ENCODE peak calls at places on chromosomes 11 and 22, in six cellular contexts. X, G, T, Y, R and I are unnamed samples.

GRCh38 chr11:19577391-19577831 is 135.2 kb upstream of the NAV2 start:
- DNase-seq in X (no peak), G (no peak), T (no peak), Y (no peak), R (peak), I (no peak)

GRCh38 chr11:12430912-12431311 is 53.5 kb downstream of the PARVA start:
- DNase-seq in X (no peak), G (no peak), T (no peak), Y (peak), R (peak), I (no peak)

GRCh38 chr22:25712661-25713400 is 29.2 kb upstream of the MYO18B start:
- DNase-seq in X (no peak), G (no peak), T (no peak), Y (no peak), R (no peak), I (no peak)

GRCh38 chr22:19419464-19420178 is 11.9 kb downstream of the HIRA start:
- DNase-seq in X (peak), G (no peak), T (no peak), Y (no peak), R (peak), I (peak)

GRCh38 chr22:27420817-27421361 is 380.7 kb downstream of the MN1 start:
- DNase-seq in X (no peak), G (no peak), T (no peak), Y (peak), R (peak), I (no peak)

GRCh38 chr22:39647836-39648500 is 77.4 kb downstream of the CACNA1I start:
- DNase-seq in X (no peak), G (no peak), T (no peak), Y (no peak), R (no peak), I (no peak)

GRCh38 chr11:87743002-87743401 is 432.2 kb downstream of the RAB38 start:
- DNase-seq in X (no peak), G (peak), T (no peak), Y (no peak), R (no peak), I (no peak)

GRCh38 chr11:107408762-107409200 is 48.8 kb downstream of the CWF19L2 start:
- DNase-seq in X (no peak), G (no peak), T (no peak), Y (no peak), R (no peak), I (no peak)

GRCh38 chr11:45150943-45151342 is 4.5 kb downstream of the PRDM11 start:
- DNase-seq in X (no peak), G (no peak), T (no peak), Y (no peak), R (no peak), I (no peak)

GRCh38 chr22:49233507-49234100 is 594.1 kb downstream of the BRD1 start:
- DNase-seq in X (no peak), G (no peak), T (no peak), Y (no peak), R (no peak), I (no peak)

GRCh38 chr11:3905080-3905953 is 49.9 kb downstream of the STIM1 start:
- DNase-seq in X (no peak), G (peak), T (peak), Y (no peak), R (peak), I (no peak)

GRCh38 chr11:47394322-47395224 is 13.8 kb upstream of the SLC39A13 start:
- DNase-seq in X (peak), G (peak), T (no peak), Y (peak), R (peak), I (peak)

GRCh38 chr11:61742391-61742790 is 10.0 kb upstream of the MYRF start:
- DNase-seq in X (no peak), G (no peak), T (no peak), Y (no peak), R (no peak), I (no peak)

GRCh38 chr11:111183706-111184105 is 61.8 kb upstream of the POU2AF2 start:
- DNase-seq in X (no peak), G (no peak), T (no peak), Y (no peak), R (no peak), I (no peak)

GRCh38 chr11:70301191-70301590 is 30.7 kb downstream of the PPFIA1 start:
- DNase-seq in X (no peak), G (no peak), T (no peak), Y (no peak), R (no peak), I (no peak)

GRCh38 chr11:16986434-16987204 is 27.6 kb downstream of the PLEKHA7 start:
- DNase-seq in X (peak), G (no peak), T (peak), Y (peak), R (peak), I (peak)

GRCh38 chr11:19853901-19854300 is 141.3 kb downstream of the NAV2 start:
- DNase-seq in X (no peak), G (no peak), T (no peak), Y (no peak), R (no peak), I (no peak)

GRCh38 chr11:128400382-128401203 is 186.8 kb downstream of the ETS1 start:
- DNase-seq in X (no peak), G (no peak), T (no peak), Y (no peak), R (peak), I (no peak)

GRCh38 chr22:39967996-39968968 is 8.1 kb downstream of the TMA7B start:
- DNase-seq in X (no peak), G (peak), T (no peak), Y (no peak), R (peak), I (no peak)

GRCh38 chr22:22169923-22170322 is 74.7 kb upstream of the VPREB1 start:
- DNase-seq in X (no peak), G (no peak), T (no peak), Y (no peak), R (no peak), I (no peak)

GRCh38 chr22:22167791-22168189 is 76.8 kb upstream of the VPREB1 start:
- DNase-seq in X (peak), G (no peak), T (no peak), Y (no peak), R (no peak), I (peak)

GRCh38 chr22:22166941-22167713 is 77.5 kb upstream of the VPREB1 start:
- DNase-seq in X (peak), G (no peak), T (no peak), Y (no peak), R (no peak), I (peak)

GRCh38 chr22:22168190-22168940 is 76.2 kb upstream of the VPREB1 start:
- DNase-seq in X (peak), G (peak), T (no peak), Y (no peak), R (peak), I (peak)

DNA sequence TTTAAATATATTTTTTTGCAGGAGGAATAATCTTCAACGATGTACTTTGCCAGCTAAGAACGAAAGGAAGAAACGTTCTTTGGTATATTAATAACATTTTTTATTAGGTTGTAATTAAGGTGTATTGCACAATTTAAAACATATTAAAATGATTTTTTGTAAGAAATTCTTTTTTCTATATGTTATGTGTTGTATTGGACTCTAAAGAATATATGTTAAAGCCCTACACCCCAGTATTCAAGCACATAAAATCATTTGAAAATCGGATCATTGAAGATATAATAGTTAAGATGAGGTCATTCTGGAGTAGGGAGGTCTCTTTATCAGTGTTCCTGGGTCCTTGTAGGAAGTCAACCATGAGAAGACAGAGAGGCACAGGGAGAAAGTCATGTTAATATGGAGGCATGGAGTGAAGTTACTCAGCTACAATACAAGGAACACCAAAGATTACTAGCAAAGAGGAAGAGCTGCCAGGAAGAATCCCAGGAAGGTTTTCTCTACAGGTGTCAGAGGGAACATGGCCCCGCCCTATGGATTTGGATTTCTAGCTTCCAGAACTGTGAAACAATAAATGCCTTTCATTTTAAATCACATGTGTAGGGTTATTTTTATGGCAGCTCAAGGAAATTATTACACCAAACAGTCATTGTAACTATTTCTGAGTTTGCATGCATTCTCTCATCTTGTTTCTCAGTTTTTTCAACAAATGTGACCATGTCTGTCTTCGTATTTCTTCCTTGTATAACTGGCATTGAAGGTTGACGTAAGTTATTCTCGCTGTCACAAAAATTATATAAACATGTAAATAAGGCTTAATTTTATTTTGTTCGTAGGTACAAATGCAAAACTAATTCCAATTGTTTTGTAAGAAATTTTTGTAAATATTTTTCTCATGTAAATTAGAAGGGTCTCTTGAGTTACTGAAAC is 75.4 kb upstream of the VPREB1 start:
- DNase-seq in X (no peak), G (no peak), T (no peak), Y (no peak), R (no peak), I (no peak)
- H3K4me3 ChIP-seq in X (peak), G (no peak), T (no peak), Y (no peak), R (no peak), I (no peak)

GRCh38 chr11:8640305-8640932 is 42.0 kb downstream of the TRIM66 start:
- DNase-seq in X (no peak), G (peak), T (no peak), Y (no peak), R (no peak), I (no peak)
- H3K4me3 ChIP-seq in X (no peak), G (no peak), T (no peak), Y (no peak), R (no peak), I (no peak)

GRCh38 chr11:2862950-2863618 is 22.5 kb downstream of the CDKN1C start:
- DNase-seq in X (no peak), G (peak), T (no peak), Y (no peak), R (no peak), I (no peak)
- H3K4me3 ChIP-seq in X (no peak), G (peak), T (no peak), Y (no peak), R (peak), I (no peak)

GRCh38 chr11:84722583-84723108 is 904.5 kb downstream of the DLG2 start:
- DNase-seq in X (peak), G (peak), T (no peak), Y (no peak), R (no peak), I (no peak)

GRCh38 chr11:84719935-84720577 is 907.1 kb downstream of the DLG2 start:
- DNase-seq in X (no peak), G (peak), T (no peak), Y (peak), R (no peak), I (no peak)

GRCh38 chr11:84721561-84721961 is 905.6 kb downstream of the DLG2 start:
- DNase-seq in X (no peak), G (no peak), T (no peak), Y (no peak), R (no peak), I (no peak)

GRCh38 chr11:84720706-84721402 is 906.3 kb downstream of the DLG2 start:
- DNase-seq in X (no peak), G (peak), T (no peak), Y (peak), R (peak), I (no peak)
- H3K4me3 ChIP-seq in X (no peak), G (peak), T (no peak), Y (peak), R (peak), I (no peak)

DNA sequence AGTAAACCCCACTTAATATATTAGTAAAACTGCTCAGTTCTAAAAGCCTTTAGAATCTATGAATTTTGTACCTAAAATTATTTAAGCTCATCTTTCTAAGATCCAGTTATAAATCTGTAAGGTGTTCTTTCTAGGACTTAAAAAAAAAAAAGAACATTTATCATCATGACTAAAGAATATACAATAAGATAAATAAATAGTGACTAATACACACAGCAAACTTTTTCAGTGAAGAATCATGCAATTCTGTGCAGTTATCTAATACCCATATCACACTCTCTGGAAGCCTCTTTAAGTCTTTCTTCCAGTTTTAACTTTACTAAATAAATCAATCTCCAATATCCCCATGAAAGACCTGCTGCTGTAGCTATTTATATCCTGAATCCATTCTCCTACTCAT is 59.8 kb downstream of the CEP57 start:
- DNase-seq in X (no peak), G (no peak), T (no peak), Y (no peak), R (no peak), I (no peak)
- H3K4me3 ChIP-seq in X (no peak), G (no peak), T (no peak), Y (no peak), R (no peak), I (no peak)

GRCh38 chr11:13962198-13962561 is 343 bp upstream of the SPON1 start:
- DNase-seq in X (no peak), G (no peak), T (no peak), Y (no peak), R (no peak), I (no peak)

GRCh38 chr11:13964771-13965074 is 2.2 kb downstream of the SPON1 start:
- DNase-seq in X (no peak), G (no peak), T (no peak), Y (no peak), R (no peak), I (no peak)

GRCh38 chr11:13963949-13964770 is 1.6 kb downstream of the SPON1 start:
- DNase-seq in X (no peak), G (peak), T (no peak), Y (peak), R (no peak), I (peak)

GRCh38 chr11:13963169-13963948 is 836 bp downstream of the SPON1 start:
- DNase-seq in X (no peak), G (peak), T (no peak), Y (peak), R (peak), I (peak)

DNA sequence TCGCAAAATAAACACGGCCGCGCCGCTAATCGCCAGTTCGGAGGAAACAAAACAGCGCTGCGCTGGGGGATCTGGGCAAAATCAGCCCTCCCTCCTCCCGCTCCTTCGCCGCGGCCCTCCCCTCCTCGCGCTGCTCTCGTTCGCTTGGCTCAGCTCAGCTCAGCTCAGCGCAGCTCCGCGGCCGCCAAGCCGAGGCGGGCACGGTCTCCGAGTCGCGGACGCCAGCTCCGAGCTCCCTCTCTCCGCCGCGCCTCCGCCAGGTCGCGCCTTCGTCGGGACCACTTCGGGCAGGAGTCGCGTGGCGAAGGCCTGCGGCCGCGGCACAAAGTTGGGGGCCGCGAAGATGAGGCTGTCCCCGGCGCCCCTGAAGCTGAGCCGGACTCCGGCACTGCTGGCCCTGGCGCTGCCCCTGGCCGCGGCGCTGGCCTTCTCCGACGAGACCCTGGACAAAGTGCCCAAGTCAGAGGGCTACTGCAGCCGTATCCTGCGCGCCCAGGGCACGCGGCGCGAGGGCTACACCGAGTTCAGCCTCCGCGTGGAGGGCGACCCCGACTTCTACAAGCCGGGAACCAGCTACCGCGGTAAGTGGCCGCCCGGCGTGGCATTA is at the start of gene SPON1:
- DNase-seq in X (no peak), G (peak), T (no peak), Y (peak), R (peak), I (peak)
- H3K4me3 ChIP-seq in X (no peak), G (peak), T (peak), Y (peak), R (peak), I (no peak)

DNA sequence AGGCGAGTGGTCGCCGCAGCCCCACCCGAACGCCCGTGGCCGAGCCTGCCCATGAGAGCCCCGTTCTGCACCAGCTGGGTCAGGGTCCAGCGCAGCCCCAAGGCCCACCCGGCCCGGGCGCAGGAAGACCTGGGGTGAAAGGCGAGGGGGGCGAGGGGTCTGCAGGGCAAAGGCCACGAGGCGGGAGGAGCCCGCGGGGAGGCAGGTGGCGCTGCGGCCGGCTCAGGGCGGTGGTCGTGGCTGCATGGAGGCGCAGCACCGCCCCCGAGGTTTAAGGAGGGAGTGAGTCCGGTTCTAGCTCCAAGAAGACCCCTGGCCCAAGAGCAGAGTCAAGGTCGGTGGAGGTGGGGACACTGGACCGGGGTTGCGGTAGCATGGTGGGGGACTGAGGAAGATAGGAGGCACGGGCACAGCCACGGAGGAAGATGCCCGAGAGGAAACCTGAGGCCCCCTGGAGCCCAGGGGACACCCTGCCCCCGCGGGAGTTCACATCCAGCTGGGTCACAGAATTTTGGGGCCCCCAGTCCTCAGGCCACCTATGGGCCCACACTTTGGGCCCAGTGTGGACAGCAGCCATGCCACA is 498 bp upstream of the HDAC10 start:
- DNase-seq in X (no peak), G (no peak), T (no peak), Y (no peak), R (no peak), I (no peak)
- H3K4me3 ChIP-seq in X (peak), G (peak), T (peak), Y (peak), R (peak), I (peak)

GRCh38 chr11:22340803-22341581 is 2.8 kb downstream of the SLC17A6 start:
- DNase-seq in X (no peak), G (peak), T (no peak), Y (no peak), R (no peak), I (no peak)
- H3K4me3 ChIP-seq in X (no peak), G (no peak), T (no peak), Y (no peak), R (no peak), I (no peak)